ENCODE peak calls at places on chromosomes 12 and 14, in nine cellular contexts. M is CD8-positive, alpha-beta T cell; J is RWPE1; E is adrenal gland; O is GM12878; Q is AG10803; W is GM20000; S is epithelial cell of proximal tubule; L is GM13977. K is an unnamed sample.

GRCh38 chr12:16325426-16325825 is 22.0 kb upstream of the MGST1 start:
- DNase-seq in W (no peak), M (no peak), J (no peak), Q (no peak), E (no peak), L (no peak), O (no peak), S (no peak), K (no peak)

GRCh38 chr12:91636721-91637120 is 454.1 kb upstream of the DCN start:
- DNase-seq in E (no peak), W (no peak), J (no peak), L (no peak), M (no peak), O (no peak), S (no peak), Q (no peak), K (no peak)

GRCh38 chr12:117966511-117966910 is 2.3 kb downstream of the KSR2 start:
- DNase-seq in E (no peak), S (no peak), O (no peak), M (no peak), Q (no peak), J (no peak), W (no peak), L (no peak), K (no peak)

GRCh38 chr14:36556811-36557433 is 25.5 kb downstream of the NKX2-8 start:
- DNase-seq in W (peak; percentile 50), O (no peak), S (no peak), L (peak; percentile 48), E (no peak), Q (peak; percentile 11), M (no peak), J (peak; percentile 67), K (no peak)

GRCh38 chr12:14840616-14841015 is 2.7 kb downstream of the ART4 start:
- DNase-seq in O (no peak), J (no peak), S (no peak), M (no peak), E (no peak), W (no peak), L (no peak), Q (no peak), K (no peak)

GRCh38 chr12:40587970-40588369 is 104.3 kb upstream of the CNTN1 start:
- DNase-seq in E (no peak), M (no peak), W (no peak), J (no peak), L (no peak), S (no peak), Q (no peak), O (no peak), K (peak; percentile 68)

GRCh38 chr12:46663297-46663696 is 162.5 kb downstream of the SLC38A4 start:
- DNase-seq in W (no peak), M (no peak), J (peak; percentile 36), S (no peak), O (no peak), Q (no peak), L (no peak), E (no peak), K (peak; percentile 78)

GRCh38 chr12:116135209-116135930 is 142.1 kb downstream of the MED13L start:
- DNase-seq in J (peak; percentile 68), M (no peak), S (peak; percentile 57), E (peak; percentile 64), W (no peak), L (no peak), Q (peak; percentile 52), O (no peak), K (peak; percentile 77)

GRCh38 chr12:48789858-48790326 is 1.0 kb upstream of the ADCY6 start:
- DNase-seq in W (no peak), E (no peak), J (no peak), O (no peak), L (no peak), Q (no peak), S (no peak), M (no peak), K (no peak)

GRCh38 chr12:116551619-116551951 is 7.6 kb upstream of the MAP1LC3B2 start:
- DNase-seq in O (no peak), S (no peak), J (no peak), L (no peak), W (no peak), Q (no peak), M (no peak), E (no peak), K (no peak)

GRCh38 chr12:111785651-111786050 is 18.9 kb downstream of the ALDH2 start:
- DNase-seq in L (no peak), S (no peak), O (no peak), Q (peak; percentile 26), E (no peak), M (no peak), J (no peak), W (no peak), K (no peak)

GRCh38 chr12:88218293-88218692 is 76.2 kb downstream of the TMTC3 start:
- DNase-seq in W (no peak), E (no peak), J (no peak), O (no peak), L (no peak), Q (no peak), M (no peak), S (no peak), K (no peak)

GRCh38 chr14:22434901-22435565 is 154.0 kb downstream of the DAD1 start:
- DNase-seq in J (no peak), E (no peak), M (no peak), W (no peak), O (no peak), S (no peak), L (no peak), Q (no peak), K (no peak)

GRCh38 chr12:510071-510825 is 50.5 kb downstream of the B4GALNT3 start:
- DNase-seq in O (no peak), L (no peak), M (no peak), E (no peak), J (peak; percentile 29), S (no peak), Q (no peak), W (no peak), K (peak; percentile 38)

GRCh38 chr12:88390811-88391210 is 189.5 kb downstream of the KITLG start:
- DNase-seq in M (no peak), J (no peak), S (no peak), O (no peak), L (no peak), W (no peak), E (no peak), Q (no peak), K (no peak)

GRCh38 chr12:69966409-69966808 is 141.4 kb downstream of the MYRFL start:
- DNase-seq in S (peak; percentile 63), J (peak; percentile 83), M (no peak), E (peak; percentile 20), L (no peak), Q (peak; percentile 79), O (no peak), W (no peak), K (peak; percentile 94)

DNA sequence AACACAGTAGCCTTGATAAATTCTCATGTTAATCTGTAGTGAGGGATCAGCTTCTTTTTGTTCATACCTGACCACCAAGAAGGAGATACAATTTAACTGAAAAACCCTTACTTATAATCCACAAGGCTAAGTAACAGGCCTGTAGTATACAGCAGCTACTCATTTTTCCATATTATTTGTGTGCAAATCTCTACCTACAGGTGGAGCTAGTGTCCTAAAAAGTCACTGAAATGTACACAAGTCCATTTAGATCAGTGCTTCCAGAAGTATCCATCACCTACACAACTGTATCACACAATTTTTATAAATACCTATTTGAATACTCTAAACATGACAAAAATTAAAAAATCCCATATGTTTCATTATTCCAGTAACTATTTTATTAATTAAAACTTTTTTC is 173.2 kb downstream of the SLC35F4 start:
- DNase-seq in S (no peak), M (no peak), W (no peak), E (no peak), Q (peak; percentile 72), L (peak; percentile 9), O (no peak), J (peak; percentile 26), K (peak; percentile 49)
- TF ChIP-seq CTCF in S (peak; percentile 68), M (no peak), W (no peak), E (peak; percentile 48), Q (peak; percentile 89), L (peak; percentile 45), O (peak; percentile 35), J (peak; percentile 60), K (peak; percentile 80)

DNA sequence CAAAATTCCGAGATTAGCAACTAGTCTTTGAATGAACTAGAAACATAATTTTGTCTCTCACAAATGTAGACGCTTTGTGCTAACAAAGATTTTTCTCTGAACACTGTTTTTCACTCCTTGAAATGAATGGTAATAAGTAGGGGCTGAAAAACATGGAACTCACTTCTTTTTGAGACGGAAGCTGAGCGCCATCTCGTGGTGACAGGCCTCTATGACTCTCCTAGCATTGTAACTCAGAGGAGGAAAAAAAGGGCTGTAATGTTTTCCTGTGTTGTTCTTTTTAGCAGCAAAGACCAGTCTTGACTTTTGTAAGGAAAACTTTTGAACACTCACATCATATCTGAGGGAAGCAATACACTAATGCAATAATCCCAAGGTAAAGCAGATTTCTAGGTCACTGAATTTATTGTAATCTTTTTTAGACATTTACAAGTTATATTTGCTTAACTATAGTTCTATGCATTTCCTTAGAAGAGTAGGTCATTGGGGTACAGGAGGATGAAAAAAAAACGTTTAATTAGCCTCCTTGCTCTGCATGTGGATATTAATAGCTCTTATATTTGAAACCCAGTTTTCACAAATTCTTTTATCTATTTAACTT is 157.3 kb upstream of the FOXG1 start:
- DNase-seq in S (no peak), O (no peak), J (peak; percentile 29), M (no peak), Q (peak; percentile 0), E (peak; percentile 55), L (peak; percentile 6), W (peak; percentile 10), K (peak; percentile 33)
- TF ChIP-seq CTCF in S (peak; percentile 96), O (peak; percentile 63), J (peak; percentile 91), M (no peak), Q (peak; percentile 42), E (peak; percentile 27), L (peak; percentile 80), W (peak; percentile 34), K (peak; percentile 92)

GRCh38 chr12:62848418-62848817 is 86.5 kb downstream of the PPM1H start:
- DNase-seq in E (no peak), J (no peak), O (peak; percentile 3), Q (peak; percentile 66), S (peak; percentile 64), M (no peak), L (no peak), W (peak; percentile 10), K (no peak)
- TF ChIP-seq CTCF in E (no peak), J (no peak), O (no peak), Q (no peak), S (no peak), M (no peak), L (no peak), W (no peak), K (no peak)

GRCh38 chr14:21233457-21234076 is 35.7 kb downstream of the HNRNPC start:
- DNase-seq in Q (no peak), J (no peak), L (no peak), M (no peak), S (no peak), E (no peak), W (no peak), O (no peak), K (no peak)
- TF ChIP-seq CTCF in Q (peak; percentile 39), J (no peak), L (peak; percentile 18), M (no peak), S (peak; percentile 51), E (no peak), W (no peak), O (no peak), K (peak; percentile 38)

DNA sequence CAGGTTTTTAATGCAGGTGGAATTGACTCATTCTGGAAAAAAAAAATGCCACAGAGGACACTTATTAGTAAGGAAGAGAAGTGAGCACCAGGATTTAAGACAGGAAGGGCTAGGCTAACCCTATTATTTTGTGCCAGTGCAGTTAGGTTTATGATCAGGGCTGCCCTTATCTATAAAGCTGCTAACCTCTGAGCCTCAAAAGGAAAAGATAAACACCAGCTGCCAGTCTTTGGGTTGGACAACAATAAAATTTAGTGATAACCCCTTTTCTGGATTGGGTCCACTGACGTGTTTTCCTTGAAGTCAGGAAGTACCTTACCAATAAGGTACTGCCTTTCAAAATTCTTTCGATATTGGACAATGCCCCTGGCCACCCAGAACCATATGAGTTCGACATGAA is 128.9 kb downstream of the NUBPL start:
- DNase-seq in W (no peak), E (no peak), O (no peak), S (no peak), M (no peak), L (no peak), J (no peak), Q (no peak), K (peak; percentile 3)
- TF ChIP-seq CTCF in W (no peak), E (no peak), O (no peak), S (no peak), M (no peak), L (no peak), J (no peak), Q (no peak), K (no peak)